ENCODE peak calls at places on chromosomes 4 and X, in five cellular contexts. One of them, this sample, is unnamed.

GRCh38 chrX:8730812-8731578 is 942 bp downstream of the ANOS1 start:
- DNase-seq in fibroblast of lung: no peak
- DNase-seq in thoracic aorta: no peak
- DNase-seq in GM10248: no peak
- DNase-seq in uterus: no peak
- DNase-seq in this sample: no peak

GRCh38 chr4:76120199-76120598 is 28.0 kb downstream of the NUP54 start:
- DNase-seq in fibroblast of lung: no peak
- DNase-seq in thoracic aorta: no peak
- DNase-seq in GM10248: no peak
- DNase-seq in uterus: no peak
- DNase-seq in this sample: no peak

GRCh38 chr4:122617597-122618593 is 3.0 kb downstream of the IL21 start:
- DNase-seq in fibroblast of lung: peak; percentile 21
- DNase-seq in thoracic aorta: no peak
- DNase-seq in GM10248: no peak
- DNase-seq in uterus: no peak
- DNase-seq in this sample: no peak

GRCh38 chrX:46573896-46574336 is 351 bp downstream of the CHST7 start:
- DNase-seq in fibroblast of lung: peak; percentile 65
- DNase-seq in thoracic aorta: no peak
- DNase-seq in GM10248: peak; percentile 48
- DNase-seq in uterus: peak; percentile 41
- DNase-seq in this sample: peak; percentile 59

GRCh38 chrX:40908026-40908425 is 172.7 kb upstream of the MED14 start:
- DNase-seq in fibroblast of lung: peak; percentile 70
- DNase-seq in thoracic aorta: no peak
- DNase-seq in GM10248: no peak
- DNase-seq in uterus: no peak
- DNase-seq in this sample: no peak

GRCh38 chr4:164621886-164622521 is 131.9 kb upstream of the SMIM31 start:
- DNase-seq in fibroblast of lung: peak; percentile 44
- DNase-seq in thoracic aorta: no peak
- DNase-seq in GM10248: no peak
- DNase-seq in uterus: no peak
- DNase-seq in this sample: no peak

GRCh38 chr4:38943355-38943754 is 75.7 kb downstream of the FAM114A1 start:
- DNase-seq in fibroblast of lung: no peak
- DNase-seq in thoracic aorta: no peak
- DNase-seq in GM10248: no peak
- DNase-seq in uterus: peak; percentile 28
- DNase-seq in this sample: no peak

GRCh38 chr4:56655209-56655626 is 25.9 kb downstream of the HOPX start:
- DNase-seq in fibroblast of lung: peak; percentile 40
- DNase-seq in thoracic aorta: no peak
- DNase-seq in GM10248: peak; percentile 20
- DNase-seq in uterus: peak; percentile 44
- DNase-seq in this sample: peak; percentile 30

GRCh38 chrX:68832101-68832416 is 3.2 kb downstream of the EFNB1 start:
- DNase-seq in fibroblast of lung: peak; percentile 80
- DNase-seq in thoracic aorta: no peak
- DNase-seq in GM10248: peak; percentile 60
- DNase-seq in uterus: peak; percentile 64
- DNase-seq in this sample: peak; percentile 66

GRCh38 chrX:2500091-2500680 is 590 bp downstream of the DHRSX start:
- DNase-seq in fibroblast of lung: peak; percentile 66
- DNase-seq in thoracic aorta: no peak
- DNase-seq in GM10248: peak; percentile 53
- DNase-seq in uterus: no peak
- DNase-seq in this sample: peak; percentile 68

GRCh38 chr4:15034071-15034764 is 31.9 kb downstream of the CPEB2 start:
- DNase-seq in fibroblast of lung: peak; percentile 70
- DNase-seq in thoracic aorta: no peak
- DNase-seq in GM10248: no peak
- DNase-seq in uterus: no peak
- DNase-seq in this sample: no peak

GRCh38 chr4:53527930-53528329 is 63.4 kb downstream of the LNX1 start:
- DNase-seq in fibroblast of lung: no peak
- DNase-seq in thoracic aorta: no peak
- DNase-seq in GM10248: no peak
- DNase-seq in uterus: no peak
- DNase-seq in this sample: no peak

GRCh38 chr4:147768113-147768512 is 36.2 kb downstream of the ARHGAP10 start:
- DNase-seq in fibroblast of lung: peak; percentile 94
- DNase-seq in thoracic aorta: no peak
- DNase-seq in GM10248: no peak
- DNase-seq in uterus: no peak
- DNase-seq in this sample: no peak

GRCh38 chr4:149699642-149700041 is 116.0 kb downstream of the IQCM start:
- DNase-seq in fibroblast of lung: no peak
- DNase-seq in thoracic aorta: no peak
- DNase-seq in GM10248: no peak
- DNase-seq in uterus: no peak
- DNase-seq in this sample: no peak
- TF ChIP-seq CTCF in fibroblast of lung: no peak
- TF ChIP-seq CTCF in thoracic aorta: no peak
- TF ChIP-seq CTCF in GM10248: no peak
- TF ChIP-seq CTCF in uterus: no peak
- TF ChIP-seq CTCF in this sample: no peak

GRCh38 chr4:36251983-36252382 is 7.7 kb upstream of the ARAP2 start:
- DNase-seq in fibroblast of lung: no peak
- DNase-seq in thoracic aorta: no peak
- DNase-seq in GM10248: no peak
- DNase-seq in uterus: no peak
- DNase-seq in this sample: no peak
- TF ChIP-seq CTCF in fibroblast of lung: no peak
- TF ChIP-seq CTCF in thoracic aorta: no peak
- TF ChIP-seq CTCF in GM10248: no peak
- TF ChIP-seq CTCF in uterus: no peak
- TF ChIP-seq CTCF in this sample: no peak

GRCh38 chrX:135927897-135928296 is 34.4 kb downstream of the SAGE1 start:
- DNase-seq in fibroblast of lung: no peak
- DNase-seq in thoracic aorta: no peak
- DNase-seq in GM10248: no peak
- DNase-seq in uterus: no peak
- DNase-seq in this sample: no peak

DNA sequence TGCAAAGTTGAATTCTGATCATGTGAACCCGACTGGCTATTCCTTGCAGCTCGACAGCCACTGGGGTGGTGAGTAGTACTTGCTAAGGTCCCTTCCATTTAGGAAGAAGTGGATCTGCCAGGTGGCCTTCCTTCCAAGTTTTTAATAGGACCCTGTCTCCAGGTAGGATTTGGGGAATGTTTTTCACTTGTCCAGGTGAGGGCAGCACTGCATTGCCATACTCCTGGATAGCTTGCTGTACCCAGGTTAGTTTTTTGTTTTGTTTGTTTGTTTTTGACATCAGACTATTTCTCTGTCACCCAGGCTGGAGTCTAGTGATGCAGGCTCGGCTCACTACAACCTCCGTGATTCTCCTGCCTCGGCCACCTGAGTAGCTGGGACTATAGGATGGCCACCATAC is 29.8 kb downstream of the SAGE1 start:
- DNase-seq in fibroblast of lung: no peak
- DNase-seq in thoracic aorta: no peak
- DNase-seq in GM10248: no peak
- DNase-seq in uterus: no peak
- DNase-seq in this sample: no peak
- TF ChIP-seq CTCF in fibroblast of lung: no peak
- TF ChIP-seq CTCF in thoracic aorta: no peak
- TF ChIP-seq CTCF in GM10248: peak; percentile 14
- TF ChIP-seq CTCF in uterus: no peak
- TF ChIP-seq CTCF in this sample: peak; percentile 4

GRCh38 chr4:8239226-8239625 is 30.3 kb upstream of the HTRA3 start:
- DNase-seq in fibroblast of lung: no peak
- DNase-seq in thoracic aorta: no peak
- DNase-seq in GM10248: no peak
- DNase-seq in uterus: no peak
- DNase-seq in this sample: no peak

GRCh38 chr4:8237256-8237989 is 32.1 kb upstream of the HTRA3 start:
- DNase-seq in fibroblast of lung: no peak
- DNase-seq in thoracic aorta: no peak
- DNase-seq in GM10248: no peak
- DNase-seq in uterus: no peak
- DNase-seq in this sample: no peak

GRCh38 chr4:8238061-8238511 is 31.5 kb upstream of the HTRA3 start:
- DNase-seq in fibroblast of lung: no peak
- DNase-seq in thoracic aorta: no peak
- DNase-seq in GM10248: no peak
- DNase-seq in uterus: no peak
- DNase-seq in this sample: no peak

GRCh38 chr4:8239661-8240060 is 29.9 kb upstream of the HTRA3 start:
- DNase-seq in fibroblast of lung: no peak
- DNase-seq in thoracic aorta: no peak
- DNase-seq in GM10248: no peak
- DNase-seq in uterus: no peak
- DNase-seq in this sample: no peak

GRCh38 chr4:8238515-8239053 is 31.0 kb upstream of the HTRA3 start:
- DNase-seq in fibroblast of lung: no peak
- DNase-seq in thoracic aorta: no peak
- DNase-seq in GM10248: peak; percentile 61
- DNase-seq in uterus: no peak
- DNase-seq in this sample: peak; percentile 66
- TF ChIP-seq CTCF in fibroblast of lung: no peak
- TF ChIP-seq CTCF in thoracic aorta: peak; percentile 33
- TF ChIP-seq CTCF in GM10248: peak; percentile 29
- TF ChIP-seq CTCF in uterus: no peak
- TF ChIP-seq CTCF in this sample: peak; percentile 23

GRCh38 chrX:120137439-120137838 is 21.0 kb upstream of the RHOXF2 start:
- DNase-seq in fibroblast of lung: no peak
- DNase-seq in thoracic aorta: no peak
- DNase-seq in GM10248: no peak
- DNase-seq in uterus: no peak
- DNase-seq in this sample: no peak
- TF ChIP-seq CTCF in fibroblast of lung: no peak
- TF ChIP-seq CTCF in thoracic aorta: no peak
- TF ChIP-seq CTCF in GM10248: no peak
- TF ChIP-seq CTCF in uterus: no peak
- TF ChIP-seq CTCF in this sample: no peak

GRCh38 chr4:115906428-115906827 is 793.0 kb upstream of the NDST4 start:
- DNase-seq in fibroblast of lung: no peak
- DNase-seq in thoracic aorta: no peak
- DNase-seq in GM10248: no peak
- DNase-seq in uterus: no peak
- DNase-seq in this sample: no peak
- TF ChIP-seq CTCF in fibroblast of lung: no peak
- TF ChIP-seq CTCF in thoracic aorta: no peak
- TF ChIP-seq CTCF in GM10248: no peak
- TF ChIP-seq CTCF in uterus: no peak
- TF ChIP-seq CTCF in this sample: no peak

This sample was measured in GM13976.